ENCODE peak calls at places on chromosomes 7 and 10, in ten cellular contexts. C, X, B, Q, H, W, R, D, K and V are unnamed samples.
A peak's percentile ranks its signal among the peaks of the same experiment; 100 is the strongest.

GRCh38 chr7:2237109-2237602 is 4.4 kb upstream of the MAD1L1 start:
- DNase-seq in R (no peak), B (no peak), C (peak; percentile 89), D (no peak), K (no peak), X (no peak), W (peak; percentile 53), Q (no peak), H (no peak), V (no peak)

GRCh38 chr10:46254007-46254383 is 32.8 kb upstream of the ANTXRL start:
- DNase-seq in W (no peak), K (no peak), X (no peak), D (no peak), C (no peak), H (no peak), B (no peak), Q (no peak), R (no peak), V (no peak)

GRCh38 chr10:96267234-96267705 is 4.1 kb downstream of the BLNK start:
- DNase-seq in W (no peak), K (no peak), H (no peak), X (no peak), D (no peak), C (no peak), R (no peak), B (no peak), Q (no peak), V (no peak)

GRCh38 chr10:90484518-90484917 is 373.3 kb downstream of the HTR7 start:
- DNase-seq in H (peak; percentile 66), R (no peak), X (peak; percentile 16), D (peak; percentile 72), B (no peak), K (no peak), Q (peak; percentile 7), C (no peak), W (peak; percentile 12), V (no peak)

GRCh38 chr7:87510430-87510875 is 35.0 kb upstream of the ABCB4 start:
- DNase-seq in R (no peak), X (no peak), C (no peak), K (peak; percentile 39), Q (no peak), D (no peak), H (no peak), B (no peak), W (no peak), V (no peak)

GRCh38 chr7:32618987-32619386 is 123.7 kb downstream of the AVL9 start:
- DNase-seq in D (no peak), K (no peak), C (no peak), R (no peak), X (no peak), Q (no peak), B (no peak), H (no peak), W (no peak), V (no peak)

GRCh38 chr10:25465582-25466372 is 291.0 kb downstream of the GPR158 start:
- DNase-seq in K (no peak), X (no peak), D (no peak), C (no peak), B (no peak), Q (no peak), W (no peak), R (no peak), H (peak; percentile 43), V (no peak)

GRCh38 chr7:68122806-68123205 is 1126.2 kb downstream of the TYW1 start:
- DNase-seq in Q (no peak), X (no peak), K (no peak), D (no peak), C (no peak), W (no peak), B (no peak), R (no peak), H (no peak), V (no peak)

GRCh38 chr7:143351060-143351459 is 11.5 kb downstream of the FAM131B start:
- DNase-seq in Q (no peak), W (no peak), H (no peak), D (no peak), X (no peak), C (no peak), K (no peak), B (no peak), R (no peak), V (no peak)

GRCh38 chr7:4724648-4725013 is 42.5 kb downstream of the FOXK1 start:
- DNase-seq in W (no peak), B (no peak), C (no peak), K (no peak), R (no peak), X (no peak), D (no peak), Q (no peak), H (peak; percentile 49), V (no peak)

GRCh38 chr10:71383972-71384687 is 12.6 kb upstream of the CDH23 start:
- DNase-seq in B (peak; percentile 51), Q (peak; percentile 40), R (peak; percentile 84), K (peak; percentile 72), W (peak; percentile 66), C (peak; percentile 62), D (peak; percentile 95), H (peak; percentile 77), X (peak; percentile 93), V (peak; percentile 77)

GRCh38 chr10:132457328-132458070 is 60.5 kb downstream of the PWWP2B start:
- DNase-seq in R (no peak), C (peak; percentile 54), B (no peak), Q (no peak), D (peak; percentile 59), W (no peak), H (peak; percentile 33), K (no peak), X (no peak), V (no peak)
- TF ChIP-seq CTCF in R (no peak), C (peak; percentile 50), B (no peak), Q (no peak), D (peak; percentile 45), W (no peak), H (peak; percentile 59), K (no peak), X (no peak), V (no peak)

GRCh38 chr7:133512560-133512959 is 259.7 kb downstream of the EXOC4 start:
- DNase-seq in X (no peak), H (peak; percentile 38), W (no peak), C (no peak), R (no peak), Q (peak; percentile 84), K (no peak), D (no peak), B (no peak), V (no peak)

GRCh38 chr7:133510326-133511055 is 257.6 kb downstream of the EXOC4 start:
- DNase-seq in B (no peak), K (no peak), H (no peak), Q (no peak), D (no peak), R (no peak), W (no peak), C (no peak), X (no peak), V (no peak)

GRCh38 chr7:133511708-133512107 is 258.8 kb downstream of the EXOC4 start:
- DNase-seq in X (no peak), Q (no peak), D (no peak), H (no peak), C (no peak), R (no peak), K (no peak), B (no peak), W (no peak), V (no peak)

GRCh38 chr7:133511242-133511641 is 258.4 kb downstream of the EXOC4 start:
- DNase-seq in W (no peak), Q (no peak), R (no peak), B (no peak), X (no peak), H (no peak), C (no peak), D (no peak), K (no peak), V (no peak)

DNA sequence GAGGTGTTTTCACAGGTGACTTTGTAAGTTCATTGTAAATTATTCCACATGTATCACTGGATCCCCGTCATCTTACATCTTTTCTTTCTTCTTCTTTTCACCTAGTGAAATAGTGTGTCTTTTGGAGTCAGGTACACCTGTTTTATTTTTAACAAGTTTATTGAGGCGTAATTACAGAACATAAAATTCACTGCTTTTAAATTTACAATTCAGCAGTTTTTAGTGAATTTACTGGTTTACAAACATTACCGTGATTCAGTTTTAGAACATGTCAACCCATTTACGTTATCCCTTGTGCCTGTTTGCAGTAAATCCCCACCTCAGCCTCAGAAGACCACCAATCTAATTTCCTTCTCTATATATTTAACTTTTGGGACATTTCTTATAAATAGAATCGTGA is 256.9 kb downstream of the EXOC4 start:
- DNase-seq in Q (no peak), D (no peak), W (no peak), K (no peak), H (no peak), R (no peak), X (no peak), C (no peak), B (no peak), V (no peak)
- TF ChIP-seq CTCF in Q (no peak), D (no peak), W (no peak), K (no peak), H (no peak), R (no peak), X (no peak), C (no peak), B (no peak), V (no peak)

GRCh38 chr7:140977351-140978140 is 37.2 kb downstream of the MRPS33 start:
- DNase-seq in K (no peak), W (no peak), D (no peak), C (no peak), X (no peak), B (no peak), Q (no peak), R (no peak), H (no peak), V (no peak)
- TF ChIP-seq CTCF in K (no peak), W (no peak), D (no peak), C (no peak), X (no peak), B (no peak), Q (no peak), R (no peak), H (no peak), V (no peak)

GRCh38 chr7:44814956-44815355 is 18.5 kb downstream of the PPIA start:
- DNase-seq in H (no peak), W (no peak), B (no peak), X (no peak), R (no peak), D (no peak), C (peak; percentile 42), Q (no peak), K (no peak), V (no peak)

GRCh38 chr7:44824894-44825526 is 22.9 kb downstream of the H2AZ2 start:
- DNase-seq in W (no peak), K (no peak), C (no peak), B (no peak), R (no peak), Q (no peak), X (no peak), D (no peak), H (no peak), V (no peak)

GRCh38 chr7:44823266-44823781 is 24.6 kb downstream of the H2AZ2 start:
- DNase-seq in W (no peak), Q (no peak), K (no peak), B (no peak), C (no peak), X (no peak), D (no peak), H (no peak), R (no peak), V (no peak)

DNA sequence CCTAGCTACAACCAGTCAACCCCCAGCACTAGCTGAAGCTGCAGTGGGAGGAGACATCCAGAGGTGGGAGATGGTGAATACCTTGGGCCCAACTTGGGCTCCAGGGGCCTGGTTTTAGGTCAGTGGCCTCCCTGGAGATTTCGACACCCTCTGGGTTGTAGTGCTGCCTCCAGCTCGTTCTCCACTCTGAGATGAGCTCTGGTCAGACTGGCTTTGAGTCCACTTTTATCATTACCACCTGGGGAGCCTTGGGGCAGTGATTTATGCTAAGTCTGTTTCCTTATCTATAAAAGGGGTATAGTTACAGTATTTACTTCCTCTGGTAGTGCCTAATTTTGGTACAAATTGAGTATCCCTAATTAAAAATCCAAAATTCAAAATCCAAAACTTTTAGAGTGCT is 22.8 kb downstream of the PPIA start:
- DNase-seq in C (no peak), W (no peak), X (no peak), Q (no peak), K (no peak), R (no peak), B (no peak), D (no peak), H (no peak), V (no peak)
- TF ChIP-seq CTCF in C (no peak), W (no peak), X (no peak), Q (no peak), K (no peak), R (no peak), B (no peak), D (no peak), H (no peak), V (no peak)